ENCODE peak calls at places on chromosomes 3 and 15, in ten cellular contexts. Y is endodermal cell, S is neuronal stem cell, R is heart right ventricle, E is mesenchymal stem cell, K is psoas muscle, P is suprapubic skin, D is MM.1S, W is left ventricle myocardium inferior, M is ovary. G is an unnamed sample.
A peak's percentile ranks its signal among the peaks of the same experiment; 100 is the strongest.

GRCh38 chr15:52652984-52653383 is 26.2 kb downstream of the ATOSA start:
- DNase-seq in D (no peak), Y (no peak), P (no peak), W (no peak), S (no peak), E (peak; percentile 88), M (no peak), R (no peak), K (no peak), G (no peak)

GRCh38 chr15:61753018-61753710 is 307.1 kb downstream of the VPS13C start:
- DNase-seq in S (no peak), P (no peak), D (no peak), E (no peak), W (no peak), Y (no peak), K (no peak), R (no peak), M (no peak), G (no peak)

GRCh38 chr3:158768361-158768787 is 33.5 kb upstream of the MFSD1 start:
- DNase-seq in S (peak; percentile 21), E (peak; percentile 64), P (peak; percentile 73), K (peak; percentile 76), R (peak; percentile 61), M (peak; percentile 68), D (no peak), W (peak; percentile 76), Y (peak; percentile 84), G (peak; percentile 73)

GRCh38 chr3:15327941-15328340 is 4.4 kb downstream of the SH3BP5 start:
- DNase-seq in D (peak; percentile 75), Y (no peak), W (peak; percentile 42), S (no peak), K (peak; percentile 70), R (peak; percentile 71), E (no peak), P (peak; percentile 84), M (no peak), G (peak; percentile 31)

GRCh38 chr3:7779331-7779730 is 722.3 kb upstream of the LMCD1 start:
- DNase-seq in Y (no peak), S (no peak), E (peak; percentile 30), P (no peak), R (no peak), K (no peak), W (no peak), D (no peak), M (no peak), G (no peak)

GRCh38 chr15:82919231-82919886 is 33.2 kb downstream of the HOMER2 start:
- DNase-seq in E (no peak), R (peak; percentile 21), K (peak; percentile 50), D (no peak), W (peak; percentile 41), M (peak; percentile 53), S (no peak), Y (no peak), P (peak; percentile 76), G (peak; percentile 55)

GRCh38 chr3:114214542-114215341 is 22.6 kb downstream of the ZNF80 start:
- DNase-seq in P (no peak), W (no peak), D (no peak), Y (peak; percentile 41), M (no peak), R (no peak), S (no peak), K (no peak), E (no peak), G (no peak)

GRCh38 chr15:101307048-101307896 is 12.2 kb upstream of the SNRPA1 start:
- DNase-seq in K (no peak), P (no peak), E (no peak), M (no peak), S (no peak), Y (peak; percentile 40), D (peak; percentile 45), W (no peak), R (no peak), G (no peak)

GRCh38 chr3:131561511-131561910 is 58.7 kb upstream of the MRPL3 start:
- DNase-seq in W (no peak), S (peak; percentile 37), D (no peak), Y (no peak), K (no peak), E (no peak), P (no peak), M (no peak), R (no peak), G (no peak)

GRCh38 chr3:89113887-89114840 is 6.7 kb downstream of the EPHA3 start:
- DNase-seq in K (peak; percentile 32), R (peak; percentile 68), W (peak; percentile 70), Y (peak; percentile 96), P (peak; percentile 59), S (peak; percentile 56), M (peak; percentile 69), E (peak; percentile 67), D (peak; percentile 72), G (peak; percentile 49)

DNA sequence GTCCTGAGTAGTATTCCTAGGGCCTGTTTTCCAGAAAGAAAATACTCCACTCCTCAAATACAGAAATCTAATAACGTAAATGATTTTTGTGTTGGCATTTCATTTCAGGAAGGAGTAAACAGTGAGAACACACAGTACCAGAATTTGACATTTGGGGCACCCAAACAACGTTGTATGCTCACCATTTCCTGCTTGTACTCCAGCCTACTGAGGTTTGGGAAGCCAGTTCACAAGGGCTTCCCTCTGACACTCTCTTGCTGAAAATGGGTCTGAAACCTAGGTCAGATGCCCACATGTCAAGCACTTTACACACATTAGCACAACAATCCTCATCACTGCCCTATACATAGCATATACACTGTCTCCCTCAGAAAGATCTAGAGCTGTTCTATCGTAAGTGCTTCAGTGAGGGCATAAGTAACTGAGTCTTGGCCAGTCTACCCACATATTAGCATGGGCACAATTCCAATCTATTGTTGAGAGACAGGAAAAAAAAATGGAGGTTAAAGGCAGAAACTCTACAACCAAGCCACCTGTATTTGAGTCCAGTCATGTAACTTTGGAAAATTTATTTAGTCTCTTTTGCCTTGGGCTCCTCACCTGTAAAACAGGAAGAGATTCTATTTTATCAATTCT is 43.5 kb upstream of the RSL24D1 start:
- DNase-seq in D (no peak), S (no peak), W (no peak), E (no peak), Y (no peak), M (no peak), R (no peak), K (no peak), P (no peak), G (no peak)
- H3K36me3 ChIP-seq in D (no peaks in the 10 kb centered on the region), S (no peaks in the 10 kb centered on the region), W (no peaks in the 10 kb centered on the region), E (no peaks in the 10 kb centered on the region), Y (no peaks in the 10 kb centered on the region), M (no peaks in the 10 kb centered on the region), R (no peaks in the 10 kb centered on the region), K (no peaks in the 10 kb centered on the region), P (no peaks in the 10 kb centered on the region), G (no peaks in the 10 kb centered on the region)

GRCh38 chr3:186985713-186986364 is 55.5 kb downstream of the ST6GAL1 start:
- DNase-seq in P (no peak), E (no peak), W (no peak), S (no peak), D (peak; percentile 45), M (no peak), Y (no peak), K (no peak), R (no peak), G (no peak)

GRCh38 chr3:186984064-186984463 is 53.7 kb downstream of the ST6GAL1 start:
- DNase-seq in R (no peak), M (no peak), K (no peak), E (no peak), Y (no peak), D (no peak), S (no peak), P (no peak), W (no peak), G (no peak)

GRCh38 chr3:186988806-186989205 is 58.5 kb downstream of the ST6GAL1 start:
- DNase-seq in S (no peak), Y (no peak), P (no peak), W (no peak), M (no peak), R (no peak), K (no peak), E (no peak), D (no peak), G (no peak)

GRCh38 chr3:186986811-186987210 is 56.5 kb downstream of the ST6GAL1 start:
- DNase-seq in D (no peak), P (no peak), S (no peak), K (no peak), E (no peak), R (no peak), M (no peak), Y (no peak), W (no peak), G (no peak)

GRCh38 chr3:186986406-186986805 is 56.1 kb downstream of the ST6GAL1 start:
- DNase-seq in S (no peak), E (no peak), Y (no peak), K (no peak), R (no peak), D (peak; percentile 47), P (no peak), W (no peak), M (no peak), G (no peak)
- H3K4me1 ChIP-seq in S (no peaks in the 10 kb centered on the region), E (peaks cover 7% of the 10 kb centered on the region), Y (peaks cover 7% of the 10 kb centered on the region), K (peaks cover 27% of the 10 kb centered on the region), R (peaks cover 38% of the 10 kb centered on the region), D (peaks cover 36% of the 10 kb centered on the region), P (no peaks in the 10 kb centered on the region), W (peaks cover 73% of the 10 kb centered on the region), M (no peaks in the 10 kb centered on the region), G (no peaks in the 10 kb centered on the region)

DNA sequence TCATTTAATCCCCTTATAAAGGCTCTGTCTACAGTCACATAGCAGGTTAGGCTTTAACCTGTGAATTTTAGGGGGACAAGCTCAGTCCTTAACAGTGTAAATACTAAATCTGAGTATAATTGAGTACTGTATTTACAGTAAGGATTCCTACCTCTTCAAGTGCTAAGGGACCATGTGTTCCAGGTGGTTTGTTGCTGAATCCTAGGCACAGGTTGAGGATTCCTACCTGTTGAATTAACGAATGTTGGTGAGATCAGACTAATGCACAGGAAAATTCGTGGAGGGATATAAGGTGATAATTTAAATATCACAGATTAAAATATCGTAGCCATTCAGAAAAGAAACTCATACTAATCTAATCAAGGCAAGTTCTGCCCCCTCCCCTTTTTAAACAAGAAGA is 24.9 kb downstream of the CDV3 start:
- DNase-seq in S (no peak), R (no peak), E (no peak), M (no peak), D (no peak), P (no peak), W (no peak), Y (no peak), K (no peak), G (no peak)
- H3K36me3 ChIP-seq in S (peaks cover 50% of the 10 kb centered on the region), R (no peaks in the 10 kb centered on the region), E (peaks cover 15% of the 10 kb centered on the region), M (no peaks in the 10 kb centered on the region), D (peaks cover 2% of the 10 kb centered on the region), P (no peaks in the 10 kb centered on the region), W (peaks cover 11% of the 10 kb centered on the region), Y (peaks cover 31% of the 10 kb centered on the region), K (no peaks in the 10 kb centered on the region), G (no peaks in the 10 kb centered on the region)

DNA sequence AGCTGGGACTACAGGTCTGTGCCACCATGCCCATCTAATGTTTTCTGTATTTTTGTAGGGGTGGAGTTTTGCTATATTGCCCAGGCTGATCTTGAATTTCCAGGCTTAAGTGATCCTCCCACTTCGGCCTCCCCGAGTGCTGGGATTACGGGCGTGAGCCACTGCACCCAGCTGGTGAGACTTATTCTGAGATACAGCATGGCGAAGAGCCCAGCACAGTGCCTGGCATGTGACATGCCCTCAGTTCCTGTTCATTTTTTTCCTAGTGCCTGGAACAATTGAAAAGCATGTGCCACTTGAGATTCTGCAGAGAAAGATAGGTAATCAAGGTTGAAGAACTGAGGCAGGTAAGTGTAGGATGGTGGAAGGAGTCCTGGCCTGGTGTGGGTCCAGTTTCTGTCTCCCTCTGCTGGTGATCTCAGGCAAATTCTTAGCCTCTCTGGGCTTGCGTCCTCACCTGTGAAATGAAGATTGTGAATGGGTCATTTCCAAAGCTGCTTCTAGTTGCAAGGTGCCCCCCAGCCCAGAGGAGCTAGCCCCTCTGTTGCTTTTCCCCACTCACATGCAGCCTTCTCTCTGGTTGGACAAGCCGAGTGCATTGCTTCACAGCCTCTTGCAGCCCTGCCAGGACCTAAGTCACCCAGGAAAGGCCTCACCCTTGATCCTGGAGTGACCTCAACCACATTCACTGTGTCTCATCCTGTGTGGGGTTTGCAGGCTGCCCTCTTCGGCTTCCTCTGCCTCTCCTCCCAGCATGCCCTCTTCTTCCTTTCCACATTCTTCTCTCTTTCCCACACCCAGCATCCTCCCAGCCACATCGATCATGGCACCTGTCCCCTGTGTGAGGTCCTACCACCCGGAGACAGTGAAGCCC is 4.3 kb upstream of the RHCG start:
- DNase-seq in S (no peak), W (no peak), K (no peak), M (no peak), D (no peak), R (no peak), E (no peak), P (no peak), Y (peak; percentile 62), G (no peak)
- H3K4me1 ChIP-seq in S (no peaks in the 10 kb centered on the region), W (peaks cover 7% of the 10 kb centered on the region), K (no peaks in the 10 kb centered on the region), M (peaks cover 4% of the 10 kb centered on the region), D (peaks cover 4% of the 10 kb centered on the region), R (no peaks in the 10 kb centered on the region), E (peaks cover 7% of the 10 kb centered on the region), P (peaks cover 16% of the 10 kb centered on the region), Y (no peaks in the 10 kb centered on the region), G (peaks cover 3% of the 10 kb centered on the region)